ENCODE peak calls at places on chromosome X, in six cellular contexts. J is tibial nerve, R is IMR-90, A is HCT116, K is NB4, F is breast epithelium. V is an unnamed sample.

GRCh38 chrX:129772796-129773431 is 6.8 kb upstream of the SASH3 start:
- DNase-seq in A (no peak), J (no peak), K (peak), R (no peak), F (no peak), V (peak)

GRCh38 chrX:155959018-155959587 is 38.4 kb upstream of the IL9R start:
- DNase-seq in F (no peak), R (no peak), J (no peak), A (no peak), K (no peak), V (no peak)

GRCh38 chrX:134374294-134374693 is 85.7 kb upstream of the HPRT1 start:
- DNase-seq in R (no peak), A (no peak), K (peak), J (no peak), F (no peak), V (no peak)

GRCh38 chrX:55908685-55909212 is 191.2 kb downstream of the RRAGB start:
- DNase-seq in R (no peak), K (no peak), J (no peak), A (no peak), F (no peak), V (peak)

GRCh38 chrX:31126205-31126604 is 54.4 kb upstream of the FTHL17 start:
- DNase-seq in J (no peak), A (no peak), F (no peak), R (peak), K (no peak), V (no peak)

GRCh38 chrX:106980952-106981626 is 18.9 kb downstream of the MORC4 start:
- DNase-seq in R (no peak), J (no peak), K (no peak), F (no peak), A (no peak), V (no peak)

GRCh38 chrX:115562492-115562872 is 1.5 kb downstream of the PLS3 start:
- DNase-seq in F (no peak), A (no peak), R (peak), J (no peak), K (no peak), V (no peak)

GRCh38 chrX:53281321-53281822 is at the start of gene IQSEC2:
- DNase-seq in J (peak), F (peak), R (peak), A (peak), K (peak), V (peak)

GRCh38 chrX:80576267-80576666 is 156.0 kb downstream of the TENT5D start:
- DNase-seq in F (no peak), A (no peak), R (no peak), K (no peak), J (no peak), V (no peak)

GRCh38 chrX:47420967-47421366 is 50.6 kb downstream of the ZNF157 start:
- DNase-seq in J (no peak), R (no peak), F (no peak), K (no peak), A (no peak), V (peak)

GRCh38 chrX:68440940-68441339 is 7.6 kb upstream of the OPHN1 start:
- DNase-seq in K (no peak), A (no peak), F (peak), R (peak), J (peak), V (no peak)

GRCh38 chrX:132757066-132757623 is 201.3 kb downstream of the HS6ST2 start:
- DNase-seq in A (no peak), F (no peak), J (no peak), R (no peak), K (no peak), V (no peak)

GRCh38 chrX:74119016-74119910 is 184.7 kb upstream of the ZCCHC13 start:
- DNase-seq in J (no peak), A (peak), R (peak), F (no peak), K (peak), V (no peak)

GRCh38 chrX:56382278-56382677 is 150.1 kb downstream of the KLF8 start:
- DNase-seq in K (no peak), A (no peak), F (no peak), J (no peak), R (no peak), V (no peak)

GRCh38 chrX:107742754-107743191 is 32.8 kb downstream of the TSC22D3 start:
- DNase-seq in A (no peak), K (no peak), F (no peak), J (no peak), R (no peak), V (no peak)

GRCh38 chrX:11756354-11757318 is 1.4 kb upstream of the MSL3 start:
- DNase-seq in F (no peak), A (no peak), K (peak), R (no peak), J (no peak), V (no peak)

GRCh38 chrX:153306527-153307115 is 14.9 kb downstream of the PNMA6F start:
- DNase-seq in A (no peak), R (no peak), F (no peak), J (no peak), K (no peak), V (no peak)

GRCh38 chrX:121146059-121146628 is 98.7 kb downstream of the GLUD2 start:
- DNase-seq in F (no peak), J (no peak), A (no peak), K (no peak), R (no peak), V (no peak)

DNA sequence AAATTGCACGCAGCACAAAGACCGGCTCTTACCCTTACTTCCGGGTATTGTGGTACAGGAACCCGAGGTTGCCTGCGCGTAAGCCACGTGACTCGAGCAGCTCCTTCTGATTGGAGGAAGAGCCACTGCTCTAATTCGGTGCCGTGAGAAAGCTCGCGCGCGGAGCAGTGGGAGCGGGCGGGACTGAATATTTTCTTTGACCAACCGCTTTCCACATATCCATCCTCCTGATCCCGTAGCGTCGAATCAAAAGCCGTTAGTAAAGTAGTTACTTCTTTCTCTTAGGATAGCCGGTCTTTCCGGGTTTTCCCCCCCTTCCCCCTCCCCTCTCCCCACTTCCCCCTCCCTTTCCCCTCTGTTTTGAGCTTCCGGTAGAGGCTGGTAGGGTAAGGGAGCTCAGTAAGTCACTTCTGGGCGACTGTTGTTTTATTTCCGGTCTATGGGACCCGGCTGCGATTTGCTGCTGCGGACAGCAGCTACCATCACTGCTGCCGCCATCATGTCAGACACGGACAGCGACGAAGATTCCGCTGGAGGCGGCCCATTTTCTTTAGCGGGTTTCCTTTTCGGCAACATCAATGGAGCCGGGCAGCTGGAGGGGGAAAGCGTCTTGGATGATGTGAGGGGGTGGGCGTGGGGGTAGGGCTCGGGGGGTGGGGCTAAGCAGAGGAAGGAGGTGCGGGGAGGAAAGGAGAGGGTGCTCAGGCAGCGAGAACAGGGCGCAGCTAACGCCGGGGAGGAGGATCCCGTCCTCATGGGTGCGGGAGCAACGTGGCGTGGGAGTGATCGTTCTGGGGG is at the start of gene TAF1:
- DNase-seq in J (peak), A (peak), F (peak), R (peak), K (peak), V (peak)
- TF ChIP-seq POLR2A in J (no peak), A (no peak), F (no peak), R (peak), K (peak), V (no peak)

GRCh38 chrX:139967300-139967699 is 2.0 kb upstream of the CXorf66 start:
- DNase-seq in F (no peak), J (no peak), A (no peak), R (no peak), K (peak), V (no peak)
- TF ChIP-seq CTCF in F (no peak), J (no peak), A (no peak), R (peak), K (peak), V (no peak)

GRCh38 chrX:49073641-49074575 is at the start of gene PRAF2:
- DNase-seq in R (peak), J (peak), A (peak), F (peak), K (peak), V (peak)
- TF ChIP-seq POLR2A in R (peak), J (no peak), A (peak), F (no peak), K (no peak), V (no peak)

DNA sequence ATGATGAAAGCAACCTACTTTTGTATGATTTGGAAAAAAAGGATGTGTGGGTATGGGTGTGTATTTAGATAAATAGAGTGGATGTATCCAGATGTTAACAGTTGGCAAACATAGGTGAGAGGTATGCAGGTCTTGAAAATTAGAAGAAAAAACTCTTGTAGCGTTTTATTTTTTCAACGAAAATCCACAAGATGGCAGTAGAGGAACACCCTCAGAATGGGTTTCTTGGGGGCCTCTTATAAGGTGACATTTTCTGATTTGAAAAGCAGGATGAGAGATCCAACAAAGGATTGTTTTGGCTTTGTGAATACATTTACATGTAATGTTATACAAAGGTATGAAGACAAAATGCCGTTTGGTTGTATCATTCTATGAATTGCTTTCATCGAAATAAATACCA is 68.3 kb downstream of the FMR1NB start:
- DNase-seq in K (peak), A (peak), R (peak), F (no peak), J (no peak), V (no peak)
- TF ChIP-seq CTCF in K (no peak), A (peak), R (peak), F (no peak), J (peak), V (no peak)

GRCh38 chrX:41441934-41442823 is 5.0 kb upstream of the NYX start:
- DNase-seq in R (peak), A (peak), K (peak), J (peak), F (peak), V (peak)
- TF ChIP-seq POLR2A in R (no peak), A (no peak), K (peak), J (no peak), F (no peak), V (no peak)

DNA sequence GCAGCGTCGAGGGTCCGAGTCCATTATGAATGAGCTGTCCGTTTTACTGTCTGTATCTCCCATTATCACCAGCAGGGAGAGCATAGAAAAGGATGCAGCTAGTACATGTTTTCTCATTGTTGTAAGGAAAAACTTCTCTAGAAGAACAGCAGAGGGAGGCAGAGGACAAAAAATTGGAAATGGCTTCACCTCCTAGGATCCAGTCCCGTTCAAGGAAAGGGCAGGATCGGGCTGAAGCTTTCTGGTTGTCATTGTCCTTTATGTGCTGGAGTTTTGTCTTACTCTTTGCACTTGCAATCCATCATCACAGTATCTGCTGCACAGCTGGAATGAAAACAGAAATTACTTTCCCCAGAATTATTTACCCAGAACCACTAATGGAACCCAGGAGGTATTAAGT is 14.7 kb downstream of the NDP start:
- DNase-seq in R (peak), J (no peak), K (peak), F (no peak), A (peak), V (no peak)
- TF ChIP-seq CTCF in R (peak), J (peak), K (peak), F (peak), A (peak), V (no peak)

GRCh38 chrX:49060914-49061313 is 2.1 kb downstream of the CCDC120 start:
- DNase-seq in A (no peak), R (no peak), J (no peak), K (no peak), F (no peak), V (no peak)

GRCh38 chrX:49061490-49061889 is 2.7 kb downstream of the CCDC120 start:
- DNase-seq in R (no peak), K (no peak), J (no peak), A (no peak), F (no peak), V (no peak)

GRCh38 chrX:49059209-49060191 is 701 bp downstream of the CCDC120 start:
- DNase-seq in R (no peak), A (no peak), J (no peak), K (no peak), F (no peak), V (no peak)

GRCh38 chrX:49061916-49062315 is 3.1 kb downstream of the CCDC120 start:
- DNase-seq in F (no peak), R (no peak), J (no peak), A (no peak), K (no peak), V (no peak)

DNA sequence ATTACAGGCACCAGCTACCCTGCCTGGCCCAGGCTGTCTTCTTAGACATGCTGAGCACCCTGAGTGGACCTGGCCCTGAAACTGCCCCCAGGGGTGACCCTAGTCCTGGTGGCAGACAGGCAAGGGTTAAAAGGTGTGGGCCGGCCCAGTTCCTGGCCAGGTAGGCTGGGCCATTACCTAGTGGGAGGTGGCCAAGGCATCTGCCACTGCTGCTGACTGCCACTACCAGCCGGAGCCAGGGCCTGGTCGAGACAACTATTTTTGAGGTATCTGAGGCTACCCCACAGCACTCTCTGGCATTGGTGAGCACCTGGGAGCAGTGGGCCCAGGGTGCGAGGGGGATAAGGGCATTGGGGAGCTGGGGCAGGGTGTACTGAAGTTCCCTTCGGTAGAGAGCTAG is at the start of gene CCDC120:
- DNase-seq in J (no peak), F (no peak), K (no peak), A (no peak), R (no peak), V (no peak)
- TF ChIP-seq POLR2A in J (no peak), F (no peak), K (no peak), A (no peak), R (no peak), V (no peak)

DNA sequence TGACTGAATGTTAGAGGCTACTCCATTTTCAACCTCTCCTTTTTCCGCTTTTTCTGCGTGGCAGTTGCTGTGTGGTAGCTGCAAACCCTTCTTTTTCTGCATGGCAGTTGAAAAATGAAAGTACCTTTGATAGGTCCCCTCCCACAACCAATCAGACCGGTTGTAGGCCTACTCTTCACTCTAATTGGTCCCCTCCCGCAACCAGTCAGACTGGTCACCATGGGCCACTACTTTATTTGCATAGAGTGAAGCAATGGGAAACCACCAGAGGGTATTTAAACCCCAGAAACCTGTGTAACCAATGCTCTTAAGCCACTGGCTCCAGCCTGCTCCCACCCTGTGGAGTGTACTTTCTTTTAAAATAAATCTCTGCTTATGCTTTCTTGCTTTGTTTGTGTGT is 877.8 kb downstream of the FAM133A start:
- DNase-seq in A (no peak), F (no peak), J (no peak), K (no peak), R (no peak), V (no peak)
- TF ChIP-seq CTCF in A (no peak), F (no peak), J (no peak), K (no peak), R (no peak), V (no peak)

GRCh38 chrX:48890934-48891401 is 6.6 kb downstream of the TIMM17B start:
- DNase-seq in A (no peak), K (no peak), J (no peak), F (no peak), R (no peak), V (no peak)

GRCh38 chrX:48890296-48890925 is 7.2 kb downstream of the TIMM17B start:
- DNase-seq in R (no peak), J (no peak), A (no peak), F (no peak), K (no peak), V (no peak)

GRCh38 chrX:48893556-48894348 is 3.8 kb downstream of the TIMM17B start:
- DNase-seq in F (no peak), K (no peak), R (no peak), J (no peak), A (no peak), V (no peak)

GRCh38 chrX:48892896-48893295 is 4.7 kb downstream of the TIMM17B start:
- DNase-seq in K (no peak), R (no peak), J (no peak), A (no peak), F (no peak), V (no peak)

DNA sequence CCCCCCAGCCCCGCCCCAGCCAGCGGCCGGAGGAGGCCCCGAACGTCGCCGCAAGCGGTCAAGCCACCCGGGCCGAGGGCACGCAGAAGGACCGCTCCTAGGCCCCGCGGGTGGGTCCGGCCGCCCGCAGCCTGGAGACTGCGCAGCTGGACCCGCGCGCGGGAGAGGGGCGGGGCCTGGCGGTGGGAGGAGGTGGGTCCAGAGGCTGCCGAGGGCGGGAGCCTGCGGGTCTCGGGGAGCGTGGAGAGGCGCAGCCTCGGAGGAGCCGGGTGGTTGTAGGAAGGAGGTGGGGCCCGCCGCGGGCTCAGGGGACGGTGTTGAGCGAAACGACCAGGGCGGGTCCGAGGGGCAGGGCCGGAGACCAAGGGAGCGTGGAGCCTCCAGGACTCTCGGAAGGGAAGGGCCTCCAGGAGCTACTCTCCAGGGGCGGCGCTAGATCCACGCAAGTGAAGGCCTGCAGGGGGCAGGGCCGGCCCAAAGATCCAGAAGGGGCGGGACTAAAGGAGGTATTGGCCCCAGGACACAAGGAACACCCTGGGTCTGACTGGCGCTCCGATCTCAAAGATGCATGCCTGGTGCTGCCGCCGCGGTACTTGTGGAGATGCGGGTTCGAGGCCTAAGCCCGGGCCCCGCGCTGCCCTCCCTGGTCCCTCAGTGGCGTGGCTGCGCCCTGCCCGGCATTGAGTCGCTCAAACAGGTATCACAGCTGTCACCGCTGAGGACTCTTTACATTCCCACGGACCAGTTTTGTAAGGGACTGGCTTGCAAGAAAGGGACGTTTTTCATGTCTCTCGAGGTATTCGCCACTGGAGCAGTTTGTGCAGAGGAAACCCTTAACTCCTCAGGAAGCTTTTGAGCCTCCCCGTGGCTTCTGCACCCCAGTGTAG is 5.9 kb downstream of the TIMM17B start:
- DNase-seq in A (peak), J (peak), K (peak), R (peak), F (peak), V (peak)
- TF ChIP-seq POLR2A in A (no peak), J (no peak), K (no peak), R (no peak), F (peak), V (no peak)